ENCODE peak calls at places on chromosomes 4 and X, in nine cellular contexts. One of them, this sample, is unnamed.

GRCh38 chrX:74579597-74580209 is 34.7 kb downstream of the RLIM start:
- DNase-seq in epithelial cell of proximal tubule: peak; percentile 19
- DNase-seq in omental fat pad: no peak
- DNase-seq in AG09309: peak; percentile 14
- DNase-seq in sigmoid colon: no peak
- DNase-seq in left ventricle myocardium inferior: no peak
- DNase-seq in OCI-LY7: no peak
- DNase-seq in fibroblast of the aortic adventitia: peak; percentile 53
- DNase-seq in choroid plexus epithelial cell: peak; percentile 56
- DNase-seq in this sample: no peak

GRCh38 chr4:158914178-158914577 is 145.4 kb downstream of the FNIP2 start:
- DNase-seq in omental fat pad: no peak
- DNase-seq in AG09309: peak; percentile 69
- DNase-seq in left ventricle myocardium inferior: no peak
- DNase-seq in choroid plexus epithelial cell: peak; percentile 80
- DNase-seq in epithelial cell of proximal tubule: peak; percentile 44
- DNase-seq in fibroblast of the aortic adventitia: peak; percentile 83
- DNase-seq in sigmoid colon: no peak
- DNase-seq in OCI-LY7: no peak
- DNase-seq in this sample: no peak

GRCh38 chr4:57344296-57344695 is 234.1 kb upstream of the IGFBP7 start:
- DNase-seq in epithelial cell of proximal tubule: no peak
- DNase-seq in left ventricle myocardium inferior: no peak
- DNase-seq in sigmoid colon: no peak
- DNase-seq in omental fat pad: no peak
- DNase-seq in choroid plexus epithelial cell: no peak
- DNase-seq in AG09309: no peak
- DNase-seq in fibroblast of the aortic adventitia: no peak
- DNase-seq in OCI-LY7: no peak
- DNase-seq in this sample: no peak

GRCh38 chrX:153708415-153708814 is 15.8 kb downstream of the BCAP31 start:
- DNase-seq in fibroblast of the aortic adventitia: peak; percentile 75
- DNase-seq in left ventricle myocardium inferior: peak; percentile 55
- DNase-seq in choroid plexus epithelial cell: peak; percentile 90
- DNase-seq in omental fat pad: no peak
- DNase-seq in AG09309: no peak
- DNase-seq in sigmoid colon: peak; percentile 89
- DNase-seq in epithelial cell of proximal tubule: peak; percentile 39
- DNase-seq in OCI-LY7: peak; percentile 31
- DNase-seq in this sample: peak; percentile 78

GRCh38 chr4:178273168-178273567 is 830.9 kb upstream of the AGA start:
- DNase-seq in choroid plexus epithelial cell: no peak
- DNase-seq in left ventricle myocardium inferior: no peak
- DNase-seq in AG09309: no peak
- DNase-seq in epithelial cell of proximal tubule: no peak
- DNase-seq in sigmoid colon: no peak
- DNase-seq in fibroblast of the aortic adventitia: no peak
- DNase-seq in OCI-LY7: no peak
- DNase-seq in omental fat pad: no peak
- DNase-seq in this sample: no peak

GRCh38 chr4:121822796-121823504 is 733 bp downstream of the CCNA2 start:
- DNase-seq in sigmoid colon: peak; percentile 67
- DNase-seq in epithelial cell of proximal tubule: no peak
- DNase-seq in OCI-LY7: peak; percentile 74
- DNase-seq in AG09309: no peak
- DNase-seq in choroid plexus epithelial cell: peak; percentile 30
- DNase-seq in left ventricle myocardium inferior: no peak
- DNase-seq in fibroblast of the aortic adventitia: peak; percentile 11
- DNase-seq in omental fat pad: no peak
- DNase-seq in this sample: peak; percentile 28

GRCh38 chr4:62544428-62544827 is 1344.3 kb downstream of the ADGRL3 start:
- DNase-seq in AG09309: no peak
- DNase-seq in sigmoid colon: no peak
- DNase-seq in omental fat pad: no peak
- DNase-seq in fibroblast of the aortic adventitia: no peak
- DNase-seq in epithelial cell of proximal tubule: no peak
- DNase-seq in choroid plexus epithelial cell: no peak
- DNase-seq in OCI-LY7: no peak
- DNase-seq in left ventricle myocardium inferior: no peak
- DNase-seq in this sample: no peak

GRCh38 chr4:20288846-20289512 is 37.3 kb downstream of the SLIT2 start:
- DNase-seq in choroid plexus epithelial cell: no peak
- DNase-seq in omental fat pad: no peak
- DNase-seq in sigmoid colon: no peak
- DNase-seq in left ventricle myocardium inferior: no peak
- DNase-seq in AG09309: no peak
- DNase-seq in OCI-LY7: no peak
- DNase-seq in epithelial cell of proximal tubule: no peak
- DNase-seq in fibroblast of the aortic adventitia: peak; percentile 73
- DNase-seq in this sample: no peak

GRCh38 chr4:147110968-147111367 is 165.3 kb upstream of the TTC29 start:
- DNase-seq in omental fat pad: no peak
- DNase-seq in epithelial cell of proximal tubule: no peak
- DNase-seq in AG09309: no peak
- DNase-seq in left ventricle myocardium inferior: no peak
- DNase-seq in OCI-LY7: no peak
- DNase-seq in fibroblast of the aortic adventitia: peak; percentile 61
- DNase-seq in sigmoid colon: no peak
- DNase-seq in choroid plexus epithelial cell: peak; percentile 77
- DNase-seq in this sample: no peak

GRCh38 chrX:25015486-25016360 is at the start of gene ARX:
- DNase-seq in fibroblast of the aortic adventitia: peak; percentile 43
- DNase-seq in sigmoid colon: no peak
- DNase-seq in left ventricle myocardium inferior: peak; percentile 25
- DNase-seq in choroid plexus epithelial cell: peak; percentile 30
- DNase-seq in AG09309: no peak
- DNase-seq in epithelial cell of proximal tubule: no peak
- DNase-seq in omental fat pad: no peak
- DNase-seq in OCI-LY7: peak; percentile 33
- DNase-seq in this sample: peak; percentile 76

DNA sequence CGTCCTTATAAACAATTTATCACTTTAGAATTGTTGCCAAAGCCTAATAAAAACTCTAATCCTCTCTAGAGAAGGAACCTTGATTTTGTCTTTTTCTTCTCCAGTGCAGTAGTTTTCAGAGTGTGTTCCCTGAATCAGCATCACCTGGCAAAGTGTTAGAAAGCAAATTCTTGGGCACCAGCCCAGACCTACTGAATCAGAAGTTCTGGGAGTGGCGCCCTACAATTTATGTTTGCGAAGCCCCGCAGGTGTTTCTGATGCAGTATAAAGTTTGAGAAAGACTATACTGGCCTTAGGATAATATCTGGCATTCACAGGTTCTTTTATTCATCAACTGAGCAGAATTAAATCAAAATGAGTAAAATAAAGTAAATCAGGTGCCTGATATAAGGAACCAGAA is 645.8 kb upstream of the ATOH1 start:
- DNase-seq in sigmoid colon: no peak
- DNase-seq in AG09309: no peak
- DNase-seq in left ventricle myocardium inferior: no peak
- DNase-seq in choroid plexus epithelial cell: no peak
- DNase-seq in omental fat pad: no peak
- DNase-seq in OCI-LY7: no peak
- DNase-seq in epithelial cell of proximal tubule: no peak
- DNase-seq in fibroblast of the aortic adventitia: no peak
- DNase-seq in this sample: no peak
- TF ChIP-seq CTCF in sigmoid colon: no peak
- TF ChIP-seq CTCF in AG09309: no peak
- TF ChIP-seq CTCF in left ventricle myocardium inferior: no peak
- TF ChIP-seq CTCF in choroid plexus epithelial cell: no peak
- TF ChIP-seq CTCF in omental fat pad: no peak
- TF ChIP-seq CTCF in OCI-LY7: no peak
- TF ChIP-seq CTCF in epithelial cell of proximal tubule: no peak
- TF ChIP-seq CTCF in fibroblast of the aortic adventitia: no peak
- TF ChIP-seq CTCF in this sample: no peak

GRCh38 chrX:64894454-64895038 is 81.7 kb downstream of the ZC4H2 start:
- DNase-seq in omental fat pad: no peak
- DNase-seq in OCI-LY7: peak; percentile 54
- DNase-seq in choroid plexus epithelial cell: peak; percentile 2
- DNase-seq in sigmoid colon: no peak
- DNase-seq in left ventricle myocardium inferior: no peak
- DNase-seq in AG09309: no peak
- DNase-seq in fibroblast of the aortic adventitia: no peak
- DNase-seq in epithelial cell of proximal tubule: no peak
- DNase-seq in this sample: peak; percentile 48
- TF ChIP-seq CTCF in omental fat pad: no peak
- TF ChIP-seq CTCF in OCI-LY7: peak; percentile 78
- TF ChIP-seq CTCF in choroid plexus epithelial cell: peak; percentile 30
- TF ChIP-seq CTCF in sigmoid colon: peak; percentile 49
- TF ChIP-seq CTCF in left ventricle myocardium inferior: peak; percentile 37
- TF ChIP-seq CTCF in AG09309: peak; percentile 47
- TF ChIP-seq CTCF in fibroblast of the aortic adventitia: peak; percentile 11
- TF ChIP-seq CTCF in epithelial cell of proximal tubule: peak; percentile 64
- TF ChIP-seq CTCF in this sample: peak; percentile 60

GRCh38 chr4:110826656-110827055 is 203.8 kb upstream of the PITX2 start:
- DNase-seq in choroid plexus epithelial cell: no peak
- DNase-seq in OCI-LY7: no peak
- DNase-seq in omental fat pad: no peak
- DNase-seq in sigmoid colon: no peak
- DNase-seq in epithelial cell of proximal tubule: no peak
- DNase-seq in left ventricle myocardium inferior: no peak
- DNase-seq in fibroblast of the aortic adventitia: no peak
- DNase-seq in AG09309: no peak
- DNase-seq in this sample: no peak
- TF ChIP-seq CTCF in choroid plexus epithelial cell: no peak
- TF ChIP-seq CTCF in OCI-LY7: no peak
- TF ChIP-seq CTCF in omental fat pad: no peak
- TF ChIP-seq CTCF in sigmoid colon: no peak
- TF ChIP-seq CTCF in epithelial cell of proximal tubule: peak; percentile 4
- TF ChIP-seq CTCF in left ventricle myocardium inferior: no peak
- TF ChIP-seq CTCF in fibroblast of the aortic adventitia: no peak
- TF ChIP-seq CTCF in AG09309: no peak
- TF ChIP-seq CTCF in this sample: no peak

GRCh38 chr4:48194986-48195773 is 61.1 kb upstream of the TXK start:
- DNase-seq in omental fat pad: no peak
- DNase-seq in left ventricle myocardium inferior: no peak
- DNase-seq in fibroblast of the aortic adventitia: no peak
- DNase-seq in OCI-LY7: no peak
- DNase-seq in epithelial cell of proximal tubule: no peak
- DNase-seq in choroid plexus epithelial cell: peak; percentile 35
- DNase-seq in AG09309: peak; percentile 2
- DNase-seq in sigmoid colon: no peak
- DNase-seq in this sample: no peak

GRCh38 chr4:48195853-48196252 is 61.8 kb upstream of the TXK start:
- DNase-seq in sigmoid colon: no peak
- DNase-seq in choroid plexus epithelial cell: no peak
- DNase-seq in omental fat pad: no peak
- DNase-seq in AG09309: no peak
- DNase-seq in epithelial cell of proximal tubule: no peak
- DNase-seq in left ventricle myocardium inferior: no peak
- DNase-seq in OCI-LY7: no peak
- DNase-seq in fibroblast of the aortic adventitia: no peak
- DNase-seq in this sample: no peak

GRCh38 chr4:48193921-48194320 is 59.9 kb upstream of the TXK start:
- DNase-seq in omental fat pad: no peak
- DNase-seq in choroid plexus epithelial cell: no peak
- DNase-seq in AG09309: no peak
- DNase-seq in epithelial cell of proximal tubule: no peak
- DNase-seq in fibroblast of the aortic adventitia: no peak
- DNase-seq in OCI-LY7: no peak
- DNase-seq in left ventricle myocardium inferior: no peak
- DNase-seq in sigmoid colon: no peak
- DNase-seq in this sample: no peak

GRCh38 chr4:48196758-48197504 is 62.9 kb upstream of the TXK start:
- DNase-seq in AG09309: no peak
- DNase-seq in choroid plexus epithelial cell: no peak
- DNase-seq in fibroblast of the aortic adventitia: no peak
- DNase-seq in left ventricle myocardium inferior: no peak
- DNase-seq in epithelial cell of proximal tubule: no peak
- DNase-seq in omental fat pad: no peak
- DNase-seq in sigmoid colon: no peak
- DNase-seq in OCI-LY7: peak; percentile 29
- DNase-seq in this sample: no peak

DNA sequence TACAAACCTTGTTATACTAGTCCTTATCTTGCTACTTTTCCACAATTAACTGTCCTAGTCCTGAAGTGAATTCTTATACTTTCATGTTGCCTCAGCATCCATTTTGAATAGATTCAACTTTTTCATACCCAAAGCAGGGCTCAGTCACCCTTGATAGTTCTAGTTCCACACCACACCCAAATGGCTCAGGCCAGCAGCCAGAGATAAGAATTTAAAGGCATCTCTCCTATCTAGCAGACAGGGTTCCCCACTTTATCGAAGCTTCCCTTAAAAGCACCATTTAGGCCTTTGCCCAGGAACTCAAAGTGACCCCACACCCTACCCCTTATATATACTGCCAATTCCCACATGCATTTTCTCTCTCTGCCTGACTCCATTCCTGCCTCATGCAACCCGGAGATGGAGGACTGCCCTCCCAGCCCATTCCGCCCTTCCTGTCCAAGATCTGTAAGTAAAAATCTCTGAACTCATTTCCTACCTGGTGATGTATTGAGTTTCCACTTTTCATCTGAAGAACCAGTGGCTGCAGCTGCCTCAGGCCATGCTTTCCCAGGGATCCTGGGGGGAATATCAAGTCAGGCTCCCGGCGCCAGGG is 63.7 kb upstream of the TXK start:
- DNase-seq in AG09309: no peak
- DNase-seq in sigmoid colon: no peak
- DNase-seq in fibroblast of the aortic adventitia: no peak
- DNase-seq in epithelial cell of proximal tubule: no peak
- DNase-seq in left ventricle myocardium inferior: no peak
- DNase-seq in omental fat pad: no peak
- DNase-seq in OCI-LY7: no peak
- DNase-seq in choroid plexus epithelial cell: no peak
- DNase-seq in this sample: no peak
- TF ChIP-seq CTCF in AG09309: no peak
- TF ChIP-seq CTCF in sigmoid colon: no peak
- TF ChIP-seq CTCF in fibroblast of the aortic adventitia: no peak
- TF ChIP-seq CTCF in epithelial cell of proximal tubule: no peak
- TF ChIP-seq CTCF in left ventricle myocardium inferior: no peak
- TF ChIP-seq CTCF in omental fat pad: no peak
- TF ChIP-seq CTCF in OCI-LY7: no peak
- TF ChIP-seq CTCF in choroid plexus epithelial cell: no peak
- TF ChIP-seq CTCF in this sample: no peak

GRCh38 chrX:105173071-105173470 is 47.4 kb downstream of the TEX13A start:
- DNase-seq in choroid plexus epithelial cell: no peak
- DNase-seq in left ventricle myocardium inferior: no peak
- DNase-seq in epithelial cell of proximal tubule: no peak
- DNase-seq in omental fat pad: no peak
- DNase-seq in OCI-LY7: no peak
- DNase-seq in sigmoid colon: no peak
- DNase-seq in fibroblast of the aortic adventitia: no peak
- DNase-seq in AG09309: no peak
- DNase-seq in this sample: no peak
- TF ChIP-seq CTCF in choroid plexus epithelial cell: no peak
- TF ChIP-seq CTCF in left ventricle myocardium inferior: no peak
- TF ChIP-seq CTCF in epithelial cell of proximal tubule: no peak
- TF ChIP-seq CTCF in omental fat pad: no peak
- TF ChIP-seq CTCF in OCI-LY7: no peak
- TF ChIP-seq CTCF in sigmoid colon: no peak
- TF ChIP-seq CTCF in fibroblast of the aortic adventitia: no peak
- TF ChIP-seq CTCF in AG09309: no peak
- TF ChIP-seq CTCF in this sample: no peak